ENCODE peak calls at places on chromosomes 16 and 17, in ten cellular contexts. One of them, this sample, is unnamed.

GRCh38 chr16:15507299-15507958 is 73.0 kb downstream of the BMERB1 start:
- DNase-seq in cardiac fibroblast: peak
- DNase-seq in A549: peak
- DNase-seq in head of caudate nucleus: peak
- DNase-seq in lower leg skin: peak
- DNase-seq in activated T-cell treated with anti-CD3 and anti-CD28 coated beads, Interleukin-2, amount 50 U/mL, for 24 hours: no peak
- DNase-seq in activated CD4-positive, alpha-beta T cell treated with anti-CD3 and anti-CD28 coated beads, Interleukin-2, amount 50 U/mL, for 24 hours: no peak
- DNase-seq in LoVo: no peak
- DNase-seq in SW 1271: no peak
- DNase-seq in T-helper 17 cell: no peak
- DNase-seq in this sample: no peak

GRCh38 chr16:9446471-9447194 is 355.2 kb downstream of the HAPSTR1 start:
- DNase-seq in cardiac fibroblast: no peak
- DNase-seq in A549: no peak
- DNase-seq in head of caudate nucleus: no peak
- DNase-seq in lower leg skin: no peak
- DNase-seq in activated T-cell treated with anti-CD3 and anti-CD28 coated beads, Interleukin-2, amount 50 U/mL, for 24 hours: no peak
- DNase-seq in activated CD4-positive, alpha-beta T cell treated with anti-CD3 and anti-CD28 coated beads, Interleukin-2, amount 50 U/mL, for 24 hours: no peak
- DNase-seq in LoVo: no peak
- DNase-seq in SW 1271: no peak
- DNase-seq in T-helper 17 cell: no peak
- DNase-seq in this sample: no peak

GRCh38 chr17:73427198-73427597 is 115.4 kb upstream of the CDC42EP4 start:
- DNase-seq in cardiac fibroblast: no peak
- DNase-seq in A549: peak
- DNase-seq in head of caudate nucleus: no peak
- DNase-seq in lower leg skin: no peak
- DNase-seq in activated T-cell treated with anti-CD3 and anti-CD28 coated beads, Interleukin-2, amount 50 U/mL, for 24 hours: no peak
- DNase-seq in activated CD4-positive, alpha-beta T cell treated with anti-CD3 and anti-CD28 coated beads, Interleukin-2, amount 50 U/mL, for 24 hours: no peak
- DNase-seq in LoVo: no peak
- DNase-seq in SW 1271: no peak
- DNase-seq in T-helper 17 cell: no peak
- DNase-seq in this sample: no peak

GRCh38 chr17:50100921-50101345 is 5.8 kb downstream of the PDK2 start:
- DNase-seq in cardiac fibroblast: no peak
- DNase-seq in A549: no peak
- DNase-seq in head of caudate nucleus: peak
- DNase-seq in lower leg skin: no peak
- DNase-seq in activated T-cell treated with anti-CD3 and anti-CD28 coated beads, Interleukin-2, amount 50 U/mL, for 24 hours: no peak
- DNase-seq in activated CD4-positive, alpha-beta T cell treated with anti-CD3 and anti-CD28 coated beads, Interleukin-2, amount 50 U/mL, for 24 hours: no peak
- DNase-seq in LoVo: no peak
- DNase-seq in SW 1271: no peak
- DNase-seq in T-helper 17 cell: no peak
- DNase-seq in this sample: peak

GRCh38 chr17:43140396-43141332 is 15.5 kb upstream of the BRCA1 start:
- DNase-seq in cardiac fibroblast: no peak
- DNase-seq in A549: no peak
- DNase-seq in head of caudate nucleus: no peak
- DNase-seq in lower leg skin: no peak
- DNase-seq in activated T-cell treated with anti-CD3 and anti-CD28 coated beads, Interleukin-2, amount 50 U/mL, for 24 hours: no peak
- DNase-seq in activated CD4-positive, alpha-beta T cell treated with anti-CD3 and anti-CD28 coated beads, Interleukin-2, amount 50 U/mL, for 24 hours: no peak
- DNase-seq in LoVo: no peak
- DNase-seq in SW 1271: no peak
- DNase-seq in T-helper 17 cell: no peak
- DNase-seq in this sample: no peak

GRCh38 chr17:34652001-34652400 is 72.6 kb downstream of the TMEM132E start:
- DNase-seq in cardiac fibroblast: no peak
- DNase-seq in A549: no peak
- DNase-seq in head of caudate nucleus: no peak
- DNase-seq in lower leg skin: no peak
- DNase-seq in activated T-cell treated with anti-CD3 and anti-CD28 coated beads, Interleukin-2, amount 50 U/mL, for 24 hours: no peak
- DNase-seq in activated CD4-positive, alpha-beta T cell treated with anti-CD3 and anti-CD28 coated beads, Interleukin-2, amount 50 U/mL, for 24 hours: no peak
- DNase-seq in LoVo: no peak
- DNase-seq in SW 1271: no peak
- DNase-seq in T-helper 17 cell: no peak
- DNase-seq in this sample: no peak

GRCh38 chr17:72725432-72726068 is 366.9 kb downstream of the SLC39A11 start:
- DNase-seq in cardiac fibroblast: peak
- DNase-seq in A549: peak
- DNase-seq in head of caudate nucleus: peak
- DNase-seq in lower leg skin: peak
- DNase-seq in activated T-cell treated with anti-CD3 and anti-CD28 coated beads, Interleukin-2, amount 50 U/mL, for 24 hours: peak
- DNase-seq in activated CD4-positive, alpha-beta T cell treated with anti-CD3 and anti-CD28 coated beads, Interleukin-2, amount 50 U/mL, for 24 hours: no peak
- DNase-seq in LoVo: peak
- DNase-seq in SW 1271: peak
- DNase-seq in T-helper 17 cell: no peak
- DNase-seq in this sample: peak

GRCh38 chr17:49522329-49522890 is 27.3 kb downstream of the NGFR start:
- DNase-seq in cardiac fibroblast: no peak
- DNase-seq in A549: no peak
- DNase-seq in head of caudate nucleus: no peak
- DNase-seq in lower leg skin: no peak
- DNase-seq in activated T-cell treated with anti-CD3 and anti-CD28 coated beads, Interleukin-2, amount 50 U/mL, for 24 hours: no peak
- DNase-seq in activated CD4-positive, alpha-beta T cell treated with anti-CD3 and anti-CD28 coated beads, Interleukin-2, amount 50 U/mL, for 24 hours: no peak
- DNase-seq in LoVo: no peak
- DNase-seq in SW 1271: no peak
- DNase-seq in T-helper 17 cell: no peak
- DNase-seq in this sample: no peak

GRCh38 chr17:19391432-19391831 is 4.4 kb upstream of the MFAP4 start:
- DNase-seq in cardiac fibroblast: no peak
- DNase-seq in A549: no peak
- DNase-seq in head of caudate nucleus: no peak
- DNase-seq in lower leg skin: no peak
- DNase-seq in activated T-cell treated with anti-CD3 and anti-CD28 coated beads, Interleukin-2, amount 50 U/mL, for 24 hours: no peak
- DNase-seq in activated CD4-positive, alpha-beta T cell treated with anti-CD3 and anti-CD28 coated beads, Interleukin-2, amount 50 U/mL, for 24 hours: no peak
- DNase-seq in LoVo: no peak
- DNase-seq in SW 1271: no peak
- DNase-seq in T-helper 17 cell: no peak
- DNase-seq in this sample: no peak

GRCh38 chr17:17579691-17580090 is 11.8 kb downstream of the PEMT start:
- DNase-seq in cardiac fibroblast: no peak
- DNase-seq in A549: no peak
- DNase-seq in head of caudate nucleus: no peak
- DNase-seq in lower leg skin: no peak
- DNase-seq in activated T-cell treated with anti-CD3 and anti-CD28 coated beads, Interleukin-2, amount 50 U/mL, for 24 hours: no peak
- DNase-seq in activated CD4-positive, alpha-beta T cell treated with anti-CD3 and anti-CD28 coated beads, Interleukin-2, amount 50 U/mL, for 24 hours: no peak
- DNase-seq in LoVo: no peak
- DNase-seq in SW 1271: no peak
- DNase-seq in T-helper 17 cell: no peak
- DNase-seq in this sample: no peak

GRCh38 chr17:51078009-51078592 is 42.6 kb downstream of the SPAG9 start:
- DNase-seq in cardiac fibroblast: no peak
- DNase-seq in A549: no peak
- DNase-seq in head of caudate nucleus: no peak
- DNase-seq in lower leg skin: no peak
- DNase-seq in activated T-cell treated with anti-CD3 and anti-CD28 coated beads, Interleukin-2, amount 50 U/mL, for 24 hours: no peak
- DNase-seq in activated CD4-positive, alpha-beta T cell treated with anti-CD3 and anti-CD28 coated beads, Interleukin-2, amount 50 U/mL, for 24 hours: no peak
- DNase-seq in LoVo: no peak
- DNase-seq in SW 1271: no peak
- DNase-seq in T-helper 17 cell: no peak
- DNase-seq in this sample: no peak

GRCh38 chr16:2299121-2299914 is 31.4 kb upstream of the RNPS1 start:
- DNase-seq in cardiac fibroblast: no peak
- DNase-seq in A549: no peak
- DNase-seq in head of caudate nucleus: no peak
- DNase-seq in lower leg skin: no peak
- DNase-seq in activated T-cell treated with anti-CD3 and anti-CD28 coated beads, Interleukin-2, amount 50 U/mL, for 24 hours: no peak
- DNase-seq in activated CD4-positive, alpha-beta T cell treated with anti-CD3 and anti-CD28 coated beads, Interleukin-2, amount 50 U/mL, for 24 hours: no peak
- DNase-seq in LoVo: no peak
- DNase-seq in SW 1271: no peak
- DNase-seq in T-helper 17 cell: no peak
- DNase-seq in this sample: no peak

GRCh38 chr17:74177018-74177450 is 26.4 kb upstream of the RPL38 start:
- DNase-seq in cardiac fibroblast: peak
- DNase-seq in A549: no peak
- DNase-seq in head of caudate nucleus: no peak
- DNase-seq in lower leg skin: no peak
- DNase-seq in activated T-cell treated with anti-CD3 and anti-CD28 coated beads, Interleukin-2, amount 50 U/mL, for 24 hours: no peak
- DNase-seq in activated CD4-positive, alpha-beta T cell treated with anti-CD3 and anti-CD28 coated beads, Interleukin-2, amount 50 U/mL, for 24 hours: no peak
- DNase-seq in LoVo: no peak
- DNase-seq in SW 1271: no peak
- DNase-seq in T-helper 17 cell: no peak
- DNase-seq in this sample: no peak

GRCh38 chr17:54948380-54948779 is 20.1 kb downstream of the COX11 start:
- DNase-seq in cardiac fibroblast: peak
- DNase-seq in A549: peak
- DNase-seq in head of caudate nucleus: no peak
- DNase-seq in lower leg skin: no peak
- DNase-seq in activated T-cell treated with anti-CD3 and anti-CD28 coated beads, Interleukin-2, amount 50 U/mL, for 24 hours: no peak
- DNase-seq in activated CD4-positive, alpha-beta T cell treated with anti-CD3 and anti-CD28 coated beads, Interleukin-2, amount 50 U/mL, for 24 hours: no peak
- DNase-seq in LoVo: peak
- DNase-seq in SW 1271: peak
- DNase-seq in T-helper 17 cell: no peak
- DNase-seq in this sample: no peak

GRCh38 chr17:15663691-15664090 is 20.4 kb downstream of the TRIM16 start:
- DNase-seq in cardiac fibroblast: no peak
- DNase-seq in A549: no peak
- DNase-seq in head of caudate nucleus: no peak
- DNase-seq in lower leg skin: no peak
- DNase-seq in activated T-cell treated with anti-CD3 and anti-CD28 coated beads, Interleukin-2, amount 50 U/mL, for 24 hours: no peak
- DNase-seq in activated CD4-positive, alpha-beta T cell treated with anti-CD3 and anti-CD28 coated beads, Interleukin-2, amount 50 U/mL, for 24 hours: no peak
- DNase-seq in LoVo: no peak
- DNase-seq in SW 1271: no peak
- DNase-seq in T-helper 17 cell: no peak
- DNase-seq in this sample: no peak

GRCh38 chr16:11571549-11571948 is 15.2 kb downstream of the LITAF start:
- DNase-seq in cardiac fibroblast: no peak
- DNase-seq in A549: no peak
- DNase-seq in head of caudate nucleus: no peak
- DNase-seq in lower leg skin: no peak
- DNase-seq in activated T-cell treated with anti-CD3 and anti-CD28 coated beads, Interleukin-2, amount 50 U/mL, for 24 hours: peak
- DNase-seq in activated CD4-positive, alpha-beta T cell treated with anti-CD3 and anti-CD28 coated beads, Interleukin-2, amount 50 U/mL, for 24 hours: no peak
- DNase-seq in LoVo: no peak
- DNase-seq in SW 1271: no peak
- DNase-seq in T-helper 17 cell: no peak
- DNase-seq in this sample: no peak

GRCh38 chr17:59356543-59357218 is 25.2 kb downstream of the YPEL2 start:
- DNase-seq in cardiac fibroblast: peak
- DNase-seq in A549: no peak
- DNase-seq in head of caudate nucleus: no peak
- DNase-seq in lower leg skin: no peak
- DNase-seq in activated T-cell treated with anti-CD3 and anti-CD28 coated beads, Interleukin-2, amount 50 U/mL, for 24 hours: no peak
- DNase-seq in activated CD4-positive, alpha-beta T cell treated with anti-CD3 and anti-CD28 coated beads, Interleukin-2, amount 50 U/mL, for 24 hours: no peak
- DNase-seq in LoVo: no peak
- DNase-seq in SW 1271: no peak
- DNase-seq in T-helper 17 cell: no peak
- DNase-seq in this sample: no peak

GRCh38 chr16:27779719-27780161 is 229.8 kb downstream of the KATNIP start:
- DNase-seq in cardiac fibroblast: peak
- DNase-seq in A549: peak
- DNase-seq in head of caudate nucleus: peak
- DNase-seq in lower leg skin: no peak
- DNase-seq in activated T-cell treated with anti-CD3 and anti-CD28 coated beads, Interleukin-2, amount 50 U/mL, for 24 hours: no peak
- DNase-seq in activated CD4-positive, alpha-beta T cell treated with anti-CD3 and anti-CD28 coated beads, Interleukin-2, amount 50 U/mL, for 24 hours: no peak
- DNase-seq in LoVo: no peak
- DNase-seq in SW 1271: no peak
- DNase-seq in T-helper 17 cell: no peak
- DNase-seq in this sample: peak

This sample was measured in hepatocyte.